ENCODE peak calls at places on chromosomes 11 and 22, in eight cellular contexts. F is A172, Q is fibroblast of lung, P is T-cell, X is ecto neural progenitor cell, Y is mucosa of gallbladder, M is HT1080, U is mammary epithelial cell. V is an unnamed sample.

GRCh38 chr11:109851780-109852390 is 241.3 kb upstream of the ZC3H12C start:
- DNase-seq in F (no peak), Q (no peak), P (no peak), X (no peak), Y (no peak), M (no peak), U (peak; percentile 43), V (no peak)

GRCh38 chr11:33706546-33706945 is 5.9 kb upstream of the C11orf91 start:
- DNase-seq in F (no peak), Q (no peak), P (no peak), X (no peak), Y (no peak), M (no peak), U (no peak), V (no peak)

GRCh38 chr11:94106699-94107098 is 21.9 kb upstream of the PANX1 start:
- DNase-seq in F (no peak), Q (peak; percentile 42), P (no peak), X (no peak), Y (no peak), M (no peak), U (no peak), V (no peak)

GRCh38 chr11:10612217-10612862 is 43.9 kb upstream of the LYVE1 start:
- DNase-seq in F (no peak), Q (no peak), P (no peak), X (no peak), Y (no peak), M (no peak), U (no peak), V (no peak)

GRCh38 chr11:66969584-66970205 is 5.4 kb upstream of the C11orf86 start:
- DNase-seq in F (no peak), Q (peak; percentile 85), P (no peak), X (no peak), Y (no peak), M (no peak), U (no peak), V (no peak)

GRCh38 chr11:63502252-63502820 is 3.5 kb upstream of the LGALS12 start:
- DNase-seq in F (no peak), Q (no peak), P (no peak), X (no peak), Y (no peak), M (no peak), U (no peak), V (no peak)

GRCh38 chr11:67295846-67296245 is 6.7 kb downstream of the ANKRD13D start:
- DNase-seq in F (no peak), Q (peak; percentile 43), P (no peak), X (no peak), Y (no peak), M (no peak), U (no peak), V (no peak)

GRCh38 chr22:20563464-20563906 is 56.1 kb downstream of the MED15 start:
- DNase-seq in F (no peak), Q (no peak), P (no peak), X (no peak), Y (no peak), M (no peak), U (no peak), V (no peak)

GRCh38 chr11:96306933-96307747 is 35.9 kb downstream of the MAML2 start:
- DNase-seq in F (peak; percentile 92), Q (peak; percentile 99), P (no peak), X (peak; percentile 51), Y (peak; percentile 91), M (peak; percentile 98), U (peak; percentile 99), V (peak; percentile 94)

GRCh38 chr11:66676279-66676919 is 1.3 kb downstream of the RBM4B start:
- DNase-seq in F (no peak), Q (no peak), P (no peak), X (no peak), Y (no peak), M (no peak), U (no peak), V (no peak)

GRCh38 chr11:113932788-113933187 is 28.2 kb downstream of the HTR3B start:
- DNase-seq in F (no peak), Q (no peak), P (no peak), X (no peak), Y (no peak), M (no peak), U (no peak), V (no peak)

GRCh38 chr11:68749501-68750196 is 1.7 kb downstream of the TESMIN start:
- DNase-seq in F (no peak), Q (peak; percentile 15), P (no peak), X (no peak), Y (no peak), M (no peak), U (no peak), V (no peak)

GRCh38 chr22:20424553-20424936 is 13.1 kb downstream of the SCARF2 start:
- DNase-seq in F (no peak), Q (no peak), P (no peak), X (no peak), Y (no peak), M (no peak), U (no peak), V (no peak)

GRCh38 chr11:116207349-116207748 is 565.4 kb downstream of the BUD13 start:
- DNase-seq in F (no peak), Q (no peak), P (no peak), X (no peak), Y (no peak), M (no peak), U (no peak), V (no peak)

GRCh38 chr11:63882555-63883242 is 34.3 kb downstream of the RCOR2 start:
- DNase-seq in F (no peak), Q (no peak), P (peak; percentile 21), X (no peak), Y (peak; percentile 35), M (no peak), U (no peak), V (no peak)

GRCh38 chr22:24875862-24876506 is 70.0 kb downstream of the SGSM1 start:
- DNase-seq in F (peak; percentile 33), Q (peak; percentile 4), P (no peak), X (peak; percentile 69), Y (no peak), M (no peak), U (no peak), V (no peak)

GRCh38 chr11:118488480-118489109 is 38.7 kb upstream of the TTC36 start:
- DNase-seq in F (peak; percentile 50), Q (peak; percentile 88), P (peak; percentile 66), X (peak; percentile 62), Y (peak; percentile 48), M (peak; percentile 60), U (peak; percentile 47), V (peak; percentile 86)

GRCh38 chr22:23070418-23071162 is at the start of gene GNAZ:
- DNase-seq in F (no peak), Q (no peak), P (no peak), X (peak; percentile 79), Y (no peak), M (no peak), U (no peak), V (no peak)

GRCh38 chr11:102346456-102346747 is 612 bp upstream of the BIRC2 start:
- DNase-seq in F (no peak), Q (no peak), P (no peak), X (no peak), Y (no peak), M (no peak), U (no peak), V (no peak)